ENCODE peak calls at places on chromosomes 3 and 15, in four cellular contexts. G is K562, Z is H1, N is HepG2. T is an unnamed sample.
A peak's percentile ranks its signal among the peaks of the same experiment; 100 is the strongest.

GRCh38 chr3:183653209-183654064 is 18.0 kb downstream of the KLHL24 start:
- DNase-seq in Z (no peak), G (peak; percentile 34), N (no peak), T (no peak)

GRCh38 chr3:136209921-136210320 is 13.8 kb upstream of the MSL2 start:
- DNase-seq in Z (no peak), G (no peak), N (no peak), T (no peak)

GRCh38 chr3:187454416-187454815 is 86.2 kb downstream of the RTP4 start:
- DNase-seq in G (no peak), Z (no peak), N (no peak), T (no peak)

GRCh38 chr15:57422113-57422754 is 45.9 kb downstream of the CGNL1 start:
- DNase-seq in Z (no peak), N (peak; percentile 7), G (no peak), T (peak; percentile 55)

GRCh38 chr3:106183762-106184391 is 315.1 kb upstream of the CBLB start:
- DNase-seq in N (no peak), Z (no peak), G (no peak), T (peak; percentile 81)

GRCh38 chr3:52233968-52234367 is 5.0 kb downstream of the TWF2 start:
- DNase-seq in G (no peak), N (no peak), Z (no peak), T (no peak)

GRCh38 chr3:6771171-6771570 is 89.7 kb upstream of the GRM7 start:
- DNase-seq in N (no peak), Z (no peak), G (no peak), T (no peak)

GRCh38 chr3:168989396-168989795 is 674.1 kb downstream of the MECOM start:
- DNase-seq in G (no peak), Z (no peak), N (no peak), T (no peak)

GRCh38 chr15:95620934-95621579 is 709.4 kb upstream of the NR2F2 start:
- DNase-seq in G (no peak), N (no peak), Z (no peak), T (peak; percentile 35)

GRCh38 chr3:100268986-100269385 is 8.2 kb downstream of the TBC1D23 start:
- DNase-seq in N (no peak), Z (no peak), G (no peak), T (no peak)

GRCh38 chr3:135271562-135272290 is 476.7 kb downstream of the EPHB1 start:
- DNase-seq in Z (no peak), N (no peak), G (no peak), T (no peak)

DNA sequence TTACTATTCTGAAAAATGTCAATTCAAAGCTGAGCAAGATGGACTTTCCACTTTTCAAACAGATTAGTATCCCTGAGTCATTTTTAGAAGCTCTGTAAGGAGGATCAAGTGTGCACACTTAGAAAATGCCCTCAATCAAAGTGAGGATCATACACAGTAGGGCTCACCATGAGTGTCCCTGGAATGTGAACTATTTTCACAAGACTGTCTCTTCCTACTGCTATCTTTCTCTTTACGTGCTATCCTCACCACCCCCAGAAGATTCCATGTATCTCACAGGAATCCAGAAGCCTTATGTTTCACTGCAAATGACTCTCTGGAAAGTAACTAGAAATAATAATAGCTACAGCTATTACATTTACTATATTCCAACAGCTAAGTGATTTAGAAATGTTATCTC is 349.9 kb upstream of the TGFBR2 start:
- DNase-seq in Z (no peak), G (no peak), N (peak; percentile 43), T (no peak)
- TF ChIP-seq HDAC6 in Z (no peak), G (no peak), N (no peak), T (no peak)

GRCh38 chr3:50211930-50212329 is 6.9 kb downstream of the SLC38A3 start:
- DNase-seq in Z (no peak), G (no peak), N (no peak), T (no peak)
- TF ChIP-seq HDAC6 in Z (no peak), G (no peak), N (no peak), T (no peak)

DNA sequence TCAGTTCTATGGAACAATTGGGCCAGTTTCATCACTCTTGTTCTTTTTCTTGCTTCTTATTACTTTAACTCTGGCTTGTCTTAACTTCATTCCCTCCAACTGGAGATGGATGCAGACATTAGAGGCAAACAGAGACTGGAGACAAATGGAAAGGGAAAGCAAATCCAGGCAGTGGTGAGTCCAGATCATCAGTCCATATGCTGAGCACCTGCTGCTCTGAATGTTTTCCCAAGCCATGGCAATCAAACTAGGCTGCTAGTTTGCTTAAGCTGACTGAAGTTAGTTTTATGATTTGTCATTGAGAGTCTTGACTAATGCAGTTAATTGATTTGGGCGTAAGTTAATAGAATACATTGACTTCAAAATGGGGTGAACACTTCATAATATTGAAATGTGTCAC is 41.0 kb upstream of the TBC1D5 start:
- DNase-seq in G (no peak), N (no peak), Z (no peak), T (no peak)
- TF ChIP-seq HDAC6 in G (no peak), N (no peak), Z (no peak), T (no peak)

GRCh38 chr15:25624504-25625172 is 185.8 kb upstream of the UBE3A start:
- DNase-seq in Z (no peak), N (no peak), G (no peak), T (no peak)
- TF ChIP-seq HDAC6 in Z (no peak), N (no peak), G (no peak), T (no peak)

GRCh38 chr3:195885036-195885871 is 23.1 kb downstream of the TNK2 start:
- DNase-seq in Z (no peak), N (no peak), G (peak; percentile 37), T (no peak)
- TF ChIP-seq HDAC6 in Z (no peak), N (no peak), G (no peak), T (no peak)

GRCh38 chr3:166527325-166527724 is 690.1 kb upstream of the BCHE start:
- DNase-seq in G (no peak), N (no peak), Z (no peak), T (no peak)

GRCh38 chr3:166531730-166532129 is 694.5 kb upstream of the BCHE start:
- DNase-seq in Z (no peak), G (peak; percentile 1), N (no peak), T (no peak)

DNA sequence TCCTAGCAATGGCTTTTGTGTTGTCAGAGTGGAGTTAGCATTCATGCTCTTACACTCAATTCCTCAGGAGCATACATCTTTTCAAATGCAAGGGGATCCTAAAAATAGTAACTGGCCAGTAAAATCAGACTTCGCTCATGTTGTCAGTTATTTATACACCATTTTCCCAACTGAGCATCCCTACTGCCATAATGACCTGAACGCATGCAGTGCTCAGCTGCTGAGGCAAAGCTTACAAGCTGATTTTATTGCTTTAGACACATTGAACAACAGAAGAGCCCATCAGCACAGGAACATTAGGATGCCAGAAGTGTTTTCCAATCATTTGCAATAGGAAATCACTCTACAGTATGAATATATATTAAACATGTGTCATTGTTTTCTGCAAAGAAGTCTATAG is 689.7 kb upstream of the BCHE start:
- DNase-seq in Z (no peak), G (no peak), N (no peak), T (no peak)
- TF ChIP-seq HDAC6 in Z (no peak), G (no peak), N (no peak), T (no peak)